ENCODE peak calls at places on chromosomes 4 and X, in eight cellular contexts. One of them, this sample, is unnamed.
A peak's percentile ranks its signal among the peaks of the same experiment; 100 is the strongest.

GRCh38 chr4:68342139-68342538 is 7.8 kb downstream of the YTHDC1 start:
- DNase-seq in endodermal cell: no peak
- DNase-seq in uterus: no peak
- DNase-seq in CD8-positive, alpha-beta memory T cell: no peak
- DNase-seq in upper lobe of right lung: no peak
- DNase-seq in pancreas: peak; percentile 20
- DNase-seq in lower lobe of right lung: peak; percentile 20
- DNase-seq in A673: peak; percentile 10
- DNase-seq in this sample: no peak

GRCh38 chrX:49042581-49043219 is 457 bp downstream of the TFE3 start:
- DNase-seq in endodermal cell: no peak
- DNase-seq in uterus: no peak
- DNase-seq in CD8-positive, alpha-beta memory T cell: no peak
- DNase-seq in upper lobe of right lung: no peak
- DNase-seq in pancreas: no peak
- DNase-seq in lower lobe of right lung: no peak
- DNase-seq in A673: no peak
- DNase-seq in this sample: no peak

GRCh38 chr4:19823781-19824180 is 427.9 kb upstream of the SLIT2 start:
- DNase-seq in endodermal cell: no peak
- DNase-seq in uterus: no peak
- DNase-seq in CD8-positive, alpha-beta memory T cell: no peak
- DNase-seq in upper lobe of right lung: no peak
- DNase-seq in pancreas: no peak
- DNase-seq in lower lobe of right lung: no peak
- DNase-seq in A673: no peak
- DNase-seq in this sample: peak; percentile 0

GRCh38 chr4:56575820-56576429 is 70.3 kb downstream of the ARL9 start:
- DNase-seq in endodermal cell: no peak
- DNase-seq in uterus: no peak
- DNase-seq in CD8-positive, alpha-beta memory T cell: no peak
- DNase-seq in upper lobe of right lung: no peak
- DNase-seq in pancreas: no peak
- DNase-seq in lower lobe of right lung: no peak
- DNase-seq in A673: no peak
- DNase-seq in this sample: peak; percentile 28

GRCh38 chr4:78565971-78566372 is 14.4 kb downstream of the ANXA3 start:
- DNase-seq in endodermal cell: peak; percentile 64
- DNase-seq in uterus: no peak
- DNase-seq in CD8-positive, alpha-beta memory T cell: no peak
- DNase-seq in upper lobe of right lung: no peak
- DNase-seq in pancreas: no peak
- DNase-seq in lower lobe of right lung: no peak
- DNase-seq in A673: no peak
- DNase-seq in this sample: peak; percentile 58

GRCh38 chr4:145734576-145735329 is 54.8 kb downstream of the C4orf51 start:
- DNase-seq in endodermal cell: peak; percentile 71
- DNase-seq in uterus: peak; percentile 79
- DNase-seq in CD8-positive, alpha-beta memory T cell: no peak
- DNase-seq in upper lobe of right lung: peak; percentile 66
- DNase-seq in pancreas: peak; percentile 53
- DNase-seq in lower lobe of right lung: peak; percentile 59
- DNase-seq in A673: no peak
- DNase-seq in this sample: peak; percentile 98

GRCh38 chr4:173171098-173171497 is 2.5 kb downstream of the GALNT7 start:
- DNase-seq in endodermal cell: no peak
- DNase-seq in uterus: no peak
- DNase-seq in CD8-positive, alpha-beta memory T cell: no peak
- DNase-seq in upper lobe of right lung: no peak
- DNase-seq in pancreas: no peak
- DNase-seq in lower lobe of right lung: no peak
- DNase-seq in A673: peak; percentile 70
- DNase-seq in this sample: peak; percentile 14

GRCh38 chr4:104044369-104044768 is 324.6 kb upstream of the TACR3 start:
- DNase-seq in endodermal cell: no peak
- DNase-seq in uterus: no peak
- DNase-seq in CD8-positive, alpha-beta memory T cell: no peak
- DNase-seq in upper lobe of right lung: no peak
- DNase-seq in pancreas: no peak
- DNase-seq in lower lobe of right lung: no peak
- DNase-seq in A673: no peak
- DNase-seq in this sample: no peak

GRCh38 chrX:37361596-37361995 is 12.4 kb downstream of the PRRG1 start:
- DNase-seq in endodermal cell: no peak
- DNase-seq in uterus: no peak
- DNase-seq in CD8-positive, alpha-beta memory T cell: no peak
- DNase-seq in upper lobe of right lung: no peak
- DNase-seq in pancreas: no peak
- DNase-seq in lower lobe of right lung: no peak
- DNase-seq in A673: no peak
- DNase-seq in this sample: no peak

GRCh38 chr4:73055241-73055897 is 14.1 kb downstream of the COX18 start:
- DNase-seq in endodermal cell: no peak
- DNase-seq in uterus: no peak
- DNase-seq in CD8-positive, alpha-beta memory T cell: no peak
- DNase-seq in upper lobe of right lung: no peak
- DNase-seq in pancreas: no peak
- DNase-seq in lower lobe of right lung: no peak
- DNase-seq in A673: no peak
- DNase-seq in this sample: no peak
- H3K36me3 ChIP-seq in endodermal cell: peaks cover 45% of the 10 kb centered on the region
- H3K36me3 ChIP-seq in uterus: no peaks in the 10 kb centered on the region
- H3K36me3 ChIP-seq in CD8-positive, alpha-beta memory T cell: peaks cover 22% of the 10 kb centered on the region
- H3K36me3 ChIP-seq in upper lobe of right lung: peaks cover 61% of the 10 kb centered on the region
- H3K36me3 ChIP-seq in pancreas: peaks cover 33% of the 10 kb centered on the region
- H3K36me3 ChIP-seq in lower lobe of right lung: peaks cover 56% of the 10 kb centered on the region
- H3K36me3 ChIP-seq in A673: peaks cover 12% of the 10 kb centered on the region
- H3K36me3 ChIP-seq in this sample: peaks cover 56% of the 10 kb centered on the region

GRCh38 chr4:4421356-4421755 is 34.5 kb downstream of the NSG1 start:
- DNase-seq in endodermal cell: peak; percentile 15
- DNase-seq in uterus: no peak
- DNase-seq in CD8-positive, alpha-beta memory T cell: no peak
- DNase-seq in upper lobe of right lung: no peak
- DNase-seq in pancreas: no peak
- DNase-seq in lower lobe of right lung: no peak
- DNase-seq in A673: no peak
- DNase-seq in this sample: peak; percentile 28
- H3K36me3 ChIP-seq in endodermal cell: peaks cover 34% of the 10 kb centered on the region
- H3K36me3 ChIP-seq in uterus: no peaks in the 10 kb centered on the region
- H3K36me3 ChIP-seq in CD8-positive, alpha-beta memory T cell: peaks cover 14% of the 10 kb centered on the region
- H3K36me3 ChIP-seq in upper lobe of right lung: peaks cover 57% of the 10 kb centered on the region
- H3K36me3 ChIP-seq in pancreas: peaks cover 49% of the 10 kb centered on the region
- H3K36me3 ChIP-seq in lower lobe of right lung: peaks cover 87% of the 10 kb centered on the region
- H3K36me3 ChIP-seq in A673: no peaks in the 10 kb centered on the region
- H3K36me3 ChIP-seq in this sample: peaks cover 38% of the 10 kb centered on the region

GRCh38 chr4:3237266-3237665 is 11.7 kb upstream of the MSANTD1 start:
- DNase-seq in endodermal cell: no peak
- DNase-seq in uterus: no peak
- DNase-seq in CD8-positive, alpha-beta memory T cell: no peak
- DNase-seq in upper lobe of right lung: no peak
- DNase-seq in pancreas: no peak
- DNase-seq in lower lobe of right lung: no peak
- DNase-seq in A673: no peak
- DNase-seq in this sample: no peak
- H3K36me3 ChIP-seq in endodermal cell: peaks cover 44% of the 10 kb centered on the region
- H3K36me3 ChIP-seq in uterus: no peaks in the 10 kb centered on the region
- H3K36me3 ChIP-seq in CD8-positive, alpha-beta memory T cell: peaks cover 12% of the 10 kb centered on the region
- H3K36me3 ChIP-seq in upper lobe of right lung: peaks cover 90% of the 10 kb centered on the region
- H3K36me3 ChIP-seq in pancreas: peaks cover 35% of the 10 kb centered on the region
- H3K36me3 ChIP-seq in lower lobe of right lung: peaks cover 94% of the 10 kb centered on the region
- H3K36me3 ChIP-seq in A673: peaks cover 21% of the 10 kb centered on the region
- H3K36me3 ChIP-seq in this sample: peaks cover 11% of the 10 kb centered on the region

GRCh38 chr4:3184725-3185124 is 64.2 kb upstream of the MSANTD1 start:
- DNase-seq in endodermal cell: no peak
- DNase-seq in uterus: no peak
- DNase-seq in CD8-positive, alpha-beta memory T cell: no peak
- DNase-seq in upper lobe of right lung: no peak
- DNase-seq in pancreas: peak; percentile 46
- DNase-seq in lower lobe of right lung: no peak
- DNase-seq in A673: no peak
- DNase-seq in this sample: no peak

GRCh38 chr4:3189459-3189858 is 59.5 kb upstream of the MSANTD1 start:
- DNase-seq in endodermal cell: no peak
- DNase-seq in uterus: no peak
- DNase-seq in CD8-positive, alpha-beta memory T cell: no peak
- DNase-seq in upper lobe of right lung: no peak
- DNase-seq in pancreas: no peak
- DNase-seq in lower lobe of right lung: no peak
- DNase-seq in A673: no peak
- DNase-seq in this sample: no peak

GRCh38 chr4:3190549-3190948 is 58.4 kb upstream of the MSANTD1 start:
- DNase-seq in endodermal cell: peak; percentile 13
- DNase-seq in uterus: no peak
- DNase-seq in CD8-positive, alpha-beta memory T cell: no peak
- DNase-seq in upper lobe of right lung: no peak
- DNase-seq in pancreas: no peak
- DNase-seq in lower lobe of right lung: no peak
- DNase-seq in A673: no peak
- DNase-seq in this sample: no peak

GRCh38 chr4:3186609-3187008 is 62.4 kb upstream of the MSANTD1 start:
- DNase-seq in endodermal cell: peak; percentile 6
- DNase-seq in uterus: no peak
- DNase-seq in CD8-positive, alpha-beta memory T cell: no peak
- DNase-seq in upper lobe of right lung: no peak
- DNase-seq in pancreas: no peak
- DNase-seq in lower lobe of right lung: no peak
- DNase-seq in A673: no peak
- DNase-seq in this sample: no peak

GRCh38 chr4:3188118-3188517 is 60.8 kb upstream of the MSANTD1 start:
- DNase-seq in endodermal cell: no peak
- DNase-seq in uterus: no peak
- DNase-seq in CD8-positive, alpha-beta memory T cell: no peak
- DNase-seq in upper lobe of right lung: no peak
- DNase-seq in pancreas: no peak
- DNase-seq in lower lobe of right lung: no peak
- DNase-seq in A673: no peak
- DNase-seq in this sample: no peak
- H3K36me3 ChIP-seq in endodermal cell: peaks cover 78% of the 10 kb centered on the region
- H3K36me3 ChIP-seq in uterus: no peaks in the 10 kb centered on the region
- H3K36me3 ChIP-seq in CD8-positive, alpha-beta memory T cell: peaks cover 33% of the 10 kb centered on the region
- H3K36me3 ChIP-seq in upper lobe of right lung: peaks cover 89% of the 10 kb centered on the region
- H3K36me3 ChIP-seq in pancreas: peaks cover 50% of the 10 kb centered on the region
- H3K36me3 ChIP-seq in lower lobe of right lung: peaks cover 99% of the 10 kb centered on the region
- H3K36me3 ChIP-seq in A673: peaks cover 35% of the 10 kb centered on the region
- H3K36me3 ChIP-seq in this sample: peaks cover 5% of the 10 kb centered on the region

DNA sequence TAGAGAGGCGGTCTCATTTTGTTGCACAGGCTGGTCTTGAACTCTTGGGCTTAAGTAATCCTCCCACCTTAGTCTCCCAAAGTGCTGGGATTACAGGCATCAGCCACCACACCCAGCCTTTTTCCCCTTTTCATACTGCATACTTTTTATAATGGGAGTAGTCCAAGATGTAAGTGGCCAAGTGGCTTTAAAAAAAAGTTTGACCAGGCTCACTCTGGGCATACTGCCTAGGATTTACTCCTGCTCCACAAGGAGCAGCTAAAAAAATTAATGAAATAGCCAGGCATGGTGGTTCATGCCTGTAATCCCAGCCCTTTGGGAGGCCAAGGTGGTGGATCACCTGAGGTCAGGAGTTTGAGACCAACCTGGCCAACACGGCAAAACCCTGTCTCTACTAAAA is 6.0 kb downstream of the GRSF1 start:
- DNase-seq in endodermal cell: no peak
- DNase-seq in uterus: no peak
- DNase-seq in CD8-positive, alpha-beta memory T cell: no peak
- DNase-seq in upper lobe of right lung: no peak
- DNase-seq in pancreas: no peak
- DNase-seq in lower lobe of right lung: no peak
- DNase-seq in A673: no peak
- DNase-seq in this sample: no peak
- H3K36me3 ChIP-seq in endodermal cell: peaks cover 77% of the 10 kb centered on the region
- H3K36me3 ChIP-seq in uterus: no peaks in the 10 kb centered on the region
- H3K36me3 ChIP-seq in CD8-positive, alpha-beta memory T cell: peaks cover 23% of the 10 kb centered on the region
- H3K36me3 ChIP-seq in upper lobe of right lung: peaks cover 71% of the 10 kb centered on the region
- H3K36me3 ChIP-seq in pancreas: peaks cover 38% of the 10 kb centered on the region
- H3K36me3 ChIP-seq in lower lobe of right lung: peaks cover 73% of the 10 kb centered on the region
- H3K36me3 ChIP-seq in A673: peaks cover 31% of the 10 kb centered on the region
- H3K36me3 ChIP-seq in this sample: peaks cover 63% of the 10 kb centered on the region

GRCh38 chrX:47216393-47216925 is 2.0 kb upstream of the CDK16 start:
- DNase-seq in endodermal cell: no peak
- DNase-seq in uterus: no peak
- DNase-seq in CD8-positive, alpha-beta memory T cell: no peak
- DNase-seq in upper lobe of right lung: no peak
- DNase-seq in pancreas: no peak
- DNase-seq in lower lobe of right lung: no peak
- DNase-seq in A673: no peak
- DNase-seq in this sample: no peak

GRCh38 chrX:47217121-47217851 is 1.2 kb upstream of the CDK16 start:
- DNase-seq in endodermal cell: no peak
- DNase-seq in uterus: no peak
- DNase-seq in CD8-positive, alpha-beta memory T cell: no peak
- DNase-seq in upper lobe of right lung: no peak
- DNase-seq in pancreas: peak; percentile 26
- DNase-seq in lower lobe of right lung: peak; percentile 50
- DNase-seq in A673: peak; percentile 37
- DNase-seq in this sample: no peak

GRCh38 chrX:47212381-47213293 is 5.8 kb upstream of the CDK16 start:
- DNase-seq in endodermal cell: no peak
- DNase-seq in uterus: no peak
- DNase-seq in CD8-positive, alpha-beta memory T cell: no peak
- DNase-seq in upper lobe of right lung: no peak
- DNase-seq in pancreas: no peak
- DNase-seq in lower lobe of right lung: no peak
- DNase-seq in A673: no peak
- DNase-seq in this sample: no peak

GRCh38 chrX:47215291-47215900 is 3.1 kb upstream of the CDK16 start:
- DNase-seq in endodermal cell: no peak
- DNase-seq in uterus: no peak
- DNase-seq in CD8-positive, alpha-beta memory T cell: no peak
- DNase-seq in upper lobe of right lung: no peak
- DNase-seq in pancreas: no peak
- DNase-seq in lower lobe of right lung: no peak
- DNase-seq in A673: no peak
- DNase-seq in this sample: no peak

DNA sequence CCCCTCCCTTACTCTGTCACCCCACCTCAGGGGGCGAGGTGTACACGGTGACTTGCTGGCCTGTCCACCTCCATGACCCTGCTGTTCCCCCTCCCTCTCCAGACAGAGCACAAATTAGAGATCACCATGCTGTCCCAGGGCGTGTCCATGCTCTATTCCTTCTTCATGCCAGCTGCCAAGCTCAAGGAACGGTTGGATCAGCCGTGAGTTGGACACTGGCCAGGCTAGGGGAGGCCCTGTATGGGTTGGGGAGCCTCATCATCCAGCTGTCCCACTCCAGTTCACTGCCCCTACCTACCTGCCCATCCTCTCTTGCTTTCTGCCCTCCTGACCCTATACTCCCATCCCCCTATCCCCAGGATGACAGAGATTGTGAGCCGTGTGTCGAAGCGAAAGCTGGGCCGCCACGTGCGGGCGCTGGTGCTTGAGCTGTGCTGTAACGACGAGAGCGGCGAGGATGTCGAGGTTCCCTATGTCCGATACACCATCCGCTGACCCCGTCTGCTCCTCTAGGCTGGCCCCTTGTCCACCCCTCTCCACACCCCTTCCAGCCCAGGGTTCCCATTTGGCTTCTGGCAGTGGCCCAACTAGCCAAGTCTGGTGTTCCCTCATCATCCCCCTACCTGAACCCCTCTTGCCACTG is 3.9 kb upstream of the CDK16 start:
- DNase-seq in endodermal cell: no peak
- DNase-seq in uterus: no peak
- DNase-seq in CD8-positive, alpha-beta memory T cell: no peak
- DNase-seq in upper lobe of right lung: no peak
- DNase-seq in pancreas: no peak
- DNase-seq in lower lobe of right lung: no peak
- DNase-seq in A673: no peak
- DNase-seq in this sample: no peak
- H3K36me3 ChIP-seq in endodermal cell: peaks cover 52% of the 10 kb centered on the region
- H3K36me3 ChIP-seq in uterus: no peaks in the 10 kb centered on the region
- H3K36me3 ChIP-seq in CD8-positive, alpha-beta memory T cell: peaks cover 43% of the 10 kb centered on the region
- H3K36me3 ChIP-seq in upper lobe of right lung: peaks cover 49% of the 10 kb centered on the region
- H3K36me3 ChIP-seq in pancreas: peaks cover 50% of the 10 kb centered on the region
- H3K36me3 ChIP-seq in lower lobe of right lung: peaks cover 65% of the 10 kb centered on the region
- H3K36me3 ChIP-seq in A673: peaks cover 70% of the 10 kb centered on the region
- H3K36me3 ChIP-seq in this sample: peaks cover 61% of the 10 kb centered on the region

This sample was measured in SJSA1.